ENCODE peak calls at places on chromosomes 12 and 14, in seven cellular contexts. I is Peyer's patch; T is naive thymus-derived CD4-positive, alpha-beta T cell; O is transverse colon; Y is colonic mucosa; K is sigmoid colon; N is CD8-positive, alpha-beta memory T cell. L is an unnamed sample. For H3K36me3, the result is how much of the 10 kb centered on the place peaks cover.

GRCh38 chr14:89139404-89140247 is 277.4 kb downstream of the FOXN3 start:
- DNase-seq in Y (no peak), K (no peak), I (no peak), O (no peak), N (no peak), T (no peak), L (no peak)

GRCh38 chr14:92954933-92955332 is 32.0 kb downstream of the CHGA start:
- DNase-seq in Y (no peak), O (no peak), K (no peak), I (no peak), N (peak), T (no peak), L (no peak)

GRCh38 chr12:98352218-98352811 is 163.1 kb upstream of the TMPO start:
- DNase-seq in Y (no peak), T (no peak), I (no peak), K (no peak), O (no peak), N (no peak), L (no peak)

GRCh38 chr12:19959353-19959752 is 409.0 kb upstream of the PDE3A start:
- DNase-seq in N (no peak), O (no peak), T (no peak), Y (no peak), I (no peak), K (no peak), L (no peak)

GRCh38 chr14:22626590-22626989 is 17.6 kb downstream of the OR6J1 start:
- DNase-seq in Y (no peak), O (no peak), K (no peak), I (no peak), T (no peak), N (no peak), L (no peak)

GRCh38 chr12:43789941-43790340 is 16.2 kb downstream of the TWF1 start:
- DNase-seq in N (no peak), I (no peak), T (no peak), K (no peak), O (no peak), Y (no peak), L (no peak)

GRCh38 chr12:27123642-27124041 is 41.3 kb upstream of the C12orf71 start:
- DNase-seq in N (no peak), T (no peak), I (no peak), Y (no peak), K (no peak), O (no peak), L (no peak)

GRCh38 chr12:116373610-116374606 is 96.4 kb upstream of the MED13L start:
- DNase-seq in I (no peak), Y (no peak), O (no peak), K (no peak), T (no peak), N (no peak), L (peak)

GRCh38 chr12:53972722-53973092 is 219 bp upstream of the HOXC11 start:
- DNase-seq in K (no peak), T (no peak), I (peak), Y (no peak), N (no peak), O (no peak), L (no peak)

GRCh38 chr14:94355191-94355794 is 32.2 kb upstream of the SERPINA6 start:
- DNase-seq in T (no peak), K (no peak), Y (peak), I (peak), N (no peak), O (peak), L (no peak)

GRCh38 chr14:52701223-52701622 is 5.8 kb upstream of the PSMC6 start:
- DNase-seq in Y (no peak), T (no peak), K (no peak), O (no peak), I (no peak), N (no peak), L (no peak)

GRCh38 chr12:23204933-23205778 is 580.2 kb downstream of the ETNK1 start:
- DNase-seq in T (no peak), N (no peak), I (no peak), K (no peak), Y (no peak), O (no peak), L (no peak)

GRCh38 chr14:50452979-50453705 is 56.5 kb upstream of the CDKL1 start:
- DNase-seq in I (no peak), K (no peak), T (no peak), N (no peak), O (no peak), Y (no peak), L (no peak)
- H3K36me3 ChIP-seq in I (under half), K (under half), T (under half), N (under half), O (half or more), Y (under half), L (half or more)

DNA sequence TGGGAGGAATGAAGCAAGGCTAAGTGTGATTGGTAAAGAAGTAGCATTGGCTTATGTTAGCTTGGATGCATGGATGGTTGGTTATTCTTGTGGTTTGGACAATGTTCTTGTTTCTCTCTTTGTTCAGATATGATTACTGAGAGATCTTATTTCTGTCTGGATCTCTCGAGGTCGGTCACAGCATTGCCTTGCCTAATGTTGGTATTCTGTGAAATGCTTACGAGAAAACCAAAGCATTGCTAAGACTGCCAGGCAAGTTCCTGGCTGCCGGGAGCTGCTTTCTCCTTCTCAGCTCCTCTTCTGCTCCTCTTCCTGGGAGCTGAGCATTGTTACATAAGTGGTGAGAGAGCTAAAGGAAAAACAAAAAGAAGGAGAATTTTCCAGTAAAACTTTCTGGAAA is 7.4 kb upstream of the RND1 start:
- DNase-seq in O (no peak), K (no peak), Y (no peak), I (no peak), T (no peak), N (no peak), L (no peak)
- H3K36me3 ChIP-seq in O (under half), K (under half), Y (under half), I (under half), T (under half), N (under half), L (under half)

DNA sequence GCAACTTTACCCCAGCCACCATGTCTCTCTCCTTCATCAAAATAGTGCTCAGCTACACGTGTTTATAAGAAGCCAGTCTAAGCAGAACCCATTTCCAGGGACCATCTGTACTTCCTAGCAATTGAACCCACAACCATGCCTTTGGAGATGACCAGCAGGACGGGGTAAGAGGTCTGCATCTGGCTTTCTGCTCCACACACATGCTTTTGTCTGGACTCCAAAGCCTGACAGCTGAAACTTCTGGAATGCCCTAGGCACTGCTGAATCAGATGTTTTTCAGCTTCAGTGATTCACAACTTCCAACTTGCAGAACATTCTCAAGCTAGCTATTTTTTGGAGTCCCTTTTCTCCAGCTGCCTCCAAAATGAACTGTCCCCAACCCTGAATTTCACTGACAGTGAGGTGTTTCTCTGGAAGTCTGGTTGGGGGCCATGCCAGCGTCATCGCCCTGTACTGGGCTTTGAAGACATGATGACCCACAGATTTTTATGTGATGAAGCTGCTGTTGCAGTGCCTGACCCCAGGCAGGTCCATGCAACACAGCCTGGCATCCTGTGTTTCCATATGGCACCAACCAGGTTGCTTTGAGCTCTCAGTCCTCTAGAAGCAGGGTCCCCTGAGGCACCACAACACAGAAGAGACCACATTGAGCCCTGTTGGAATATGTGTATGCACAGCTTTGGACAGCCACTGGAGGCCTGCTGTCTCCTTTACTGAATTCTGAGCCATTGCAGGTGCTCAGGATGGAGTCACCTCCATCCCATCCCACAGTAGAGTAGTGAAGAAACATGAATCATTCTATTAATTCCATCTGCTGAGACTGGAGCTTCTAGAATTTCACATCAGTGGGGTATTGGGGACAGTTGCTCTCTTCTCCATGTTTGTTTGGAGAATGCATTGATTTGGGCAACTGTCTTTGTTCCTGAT is 80.2 kb downstream of the NUAK1 start:
- DNase-seq in I (no peak), Y (no peak), N (no peak), K (no peak), O (no peak), T (no peak), L (no peak)
- H3K36me3 ChIP-seq in I (under half), Y (under half), N (under half), K (under half), O (under half), T (under half), L (under half)

DNA sequence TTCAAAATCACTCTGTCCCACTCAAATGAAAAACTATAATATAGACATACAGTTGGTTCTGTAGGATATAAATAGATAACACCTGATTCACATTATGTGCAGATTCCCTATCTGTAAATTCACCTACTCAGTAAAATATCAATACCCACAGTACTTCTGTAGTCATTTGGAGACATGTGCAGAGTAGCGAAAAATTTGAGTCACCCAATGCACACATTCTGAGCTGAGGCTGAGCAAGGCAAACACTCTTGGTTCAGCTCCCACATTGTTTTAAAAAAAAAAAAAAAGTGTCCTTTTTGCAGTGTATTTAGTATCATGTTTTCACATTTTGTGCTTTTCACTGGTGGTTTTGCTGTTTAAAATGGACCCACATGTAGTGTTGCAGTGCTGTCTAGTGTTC is 27.3 kb upstream of the BBS10 start:
- DNase-seq in N (no peak), K (no peak), T (no peak), I (no peak), Y (no peak), O (no peak), L (no peak)
- H3K36me3 ChIP-seq in N (under half), K (under half), T (under half), I (under half), Y (under half), O (under half), L (half or more)

GRCh38 chr14:104992501-104992900 is 6.9 kb downstream of the CLBA1 start:
- DNase-seq in I (peak), T (no peak), K (no peak), N (no peak), Y (no peak), O (no peak), L (no peak)

GRCh38 chr14:104991896-104992230 is 6.3 kb downstream of the CLBA1 start:
- DNase-seq in T (no peak), Y (no peak), K (no peak), I (peak), O (no peak), N (no peak), L (no peak)

GRCh38 chr14:104989236-104989950 is 3.8 kb downstream of the CLBA1 start:
- DNase-seq in N (no peak), K (no peak), Y (no peak), O (no peak), I (peak), T (no peak), L (no peak)

GRCh38 chr14:104986487-104987164 is 1.0 kb downstream of the CLBA1 start:
- DNase-seq in K (no peak), Y (no peak), T (no peak), N (no peak), I (no peak), O (no peak), L (no peak)

GRCh38 chr14:104989951-104990303 is 4.3 kb downstream of the CLBA1 start:
- DNase-seq in Y (no peak), K (no peak), T (no peak), O (no peak), I (peak), N (no peak), L (no peak)
- H3K36me3 ChIP-seq in Y (under half), K (under half), T (under half), O (under half), I (under half), N (under half), L (half or more)

GRCh38 chr14:67650161-67650560 is 24.3 kb downstream of the VTI1B start:
- DNase-seq in K (no peak), N (no peak), Y (no peak), I (no peak), O (no peak), T (no peak), L (no peak)

GRCh38 chr14:67652189-67652588 is 22.2 kb downstream of the VTI1B start:
- DNase-seq in Y (no peak), K (no peak), I (no peak), N (no peak), T (no peak), O (no peak), L (no peak)

GRCh38 chr14:67650694-67651093 is 23.7 kb downstream of the VTI1B start:
- DNase-seq in I (no peak), Y (no peak), T (no peak), K (no peak), O (no peak), N (no peak), L (no peak)

DNA sequence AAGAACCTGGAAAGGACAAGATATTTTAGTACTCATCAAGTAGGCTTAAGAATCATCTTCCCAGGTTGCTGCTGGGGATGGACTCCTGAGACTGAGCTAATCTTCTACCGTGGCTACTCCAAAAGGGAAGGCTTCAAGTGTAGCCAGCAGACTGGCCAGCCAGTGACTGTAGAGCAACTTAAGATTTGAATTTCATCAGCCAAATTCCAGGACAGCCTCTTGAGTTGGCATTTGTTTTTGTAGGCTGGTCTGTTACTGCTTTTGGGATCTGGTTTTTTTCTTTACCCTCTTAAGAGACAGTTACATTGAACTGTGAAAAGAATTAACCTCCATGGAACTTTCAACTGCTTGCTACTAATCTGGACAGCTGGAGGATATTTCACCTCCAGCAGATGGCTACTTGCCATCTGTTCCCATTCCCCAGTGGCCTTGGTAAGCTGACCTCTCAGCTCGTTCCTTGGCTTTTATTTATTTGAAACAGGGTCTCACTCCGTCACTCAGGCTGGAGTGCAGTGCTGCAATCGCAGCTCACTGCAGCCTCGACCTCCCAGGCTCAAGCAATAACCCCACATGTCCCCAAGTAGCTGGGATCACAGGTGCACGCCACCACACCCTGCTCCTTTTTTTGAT is 20.7 kb downstream of the VTI1B start:
- DNase-seq in K (peak), Y (no peak), N (no peak), T (no peak), I (no peak), O (no peak), L (no peak)
- H3K36me3 ChIP-seq in K (under half), Y (under half), N (half or more), T (half or more), I (under half), O (half or more), L (half or more)

GRCh38 chr14:101997429-101998336 is 33.3 kb downstream of the DYNC1H1 start:
- DNase-seq in Y (no peak), T (no peak), N (no peak), K (no peak), I (no peak), O (no peak), L (no peak)
- H3K36me3 ChIP-seq in Y (under half), T (half or more), N (half or more), K (half or more), I (under half), O (half or more), L (half or more)

L was measured in tibial artery.